ENCODE peak calls at places on chromosome 4, in four cellular contexts. J, Y, O and D are unnamed samples.

GRCh38 chr4:100420571-100420970 is 97.3 kb downstream of the EMCN start:
- DNase-seq in Y (no peak), O (no peak), J (no peak), D (no peak)

GRCh38 chr4:83905952-83906351 is 370.0 kb downstream of the GPAT3 start:
- DNase-seq in J (no peak), Y (no peak), O (no peak), D (no peak)

GRCh38 chr4:128686810-128687209 is 122.7 kb upstream of the JADE1 start:
- DNase-seq in O (no peak), Y (no peak), J (no peak), D (no peak)

GRCh38 chr4:106325800-106326199 is 9.4 kb downstream of the AIMP1 start:
- DNase-seq in Y (no peak), J (no peak), O (no peak), D (no peak)

GRCh38 chr4:44671636-44672035 is 6.6 kb upstream of the GUF1 start:
- DNase-seq in Y (no peak), J (no peak), O (no peak), D (no peak)

GRCh38 chr4:54914781-54915180 is 210.6 kb downstream of the KDR start:
- DNase-seq in J (no peak), Y (no peak), O (no peak), D (no peak)

GRCh38 chr4:85734446-85734845 is 259.5 kb downstream of the ARHGAP24 start:
- DNase-seq in Y (no peak), J (no peak), O (no peak), D (no peak)

GRCh38 chr4:8697826-8698225 is 105.3 kb downstream of the CPZ start:
- DNase-seq in O (no peak), J (no peak), Y (no peak), D (no peak)

GRCh38 chr4:7917669-7918068 is 22.0 kb downstream of the AFAP1 start:
- DNase-seq in J (no peak), Y (no peak), O (no peak), D (no peak)

GRCh38 chr4:22667332-22667731 is 25.4 kb upstream of the GBA3 start:
- DNase-seq in O (no peak), J (no peak), Y (no peak), D (no peak)

GRCh38 chr4:54958236-54958635 is 167.2 kb downstream of the KDR start:
- DNase-seq in Y (no peak), J (no peak), O (no peak), D (no peak)

GRCh38 chr4:76703123-76703490 is 194.8 kb downstream of the SOWAHB start:
- DNase-seq in Y (no peak), J (no peak), O (no peak), D (no peak)

GRCh38 chr4:173169428-173170209 is 1.0 kb downstream of the GALNT7 start:
- DNase-seq in J (peak), O (no peak), Y (peak), D (peak)